ENCODE peak calls at places on chromosomes 7 and 10, in ten cellular contexts. I is H9; G is adrenal gland; S is A549; Y is CD8-positive, alpha-beta memory T cell; U is ovary; K is lung; A is kidney; F is WERI-Rb-1; L is right lobe of liver. O is an unnamed sample.
A peak's percentile ranks its signal among the peaks of the same experiment; 100 is the strongest.

GRCh38 chr10:108673756-108674155 is 1249.6 kb downstream of the XPNPEP1 start:
- DNase-seq in I (no peak), G (no peak), S (no peak), Y (no peak), U (no peak), K (no peak), A (no peak), F (no peak), L (no peak), O (no peak)

GRCh38 chr7:24979470-24979862 is 512 bp downstream of the OSBPL3 start:
- DNase-seq in I (no peak), G (peak; percentile 27), S (peak; percentile 63), Y (peak; percentile 75), U (peak; percentile 72), K (peak; percentile 59), A (peak; percentile 90), F (peak; percentile 68), L (peak; percentile 82), O (peak; percentile 64)

GRCh38 chr7:88546808-88547207 is 212.7 kb upstream of the ZNF804B start:
- DNase-seq in I (peak; percentile 68), G (no peak), S (peak; percentile 5), Y (no peak), U (no peak), K (no peak), A (no peak), F (peak; percentile 69), L (no peak), O (no peak)

GRCh38 chr7:93890464-93891068 is at the start of gene TFPI2:
- DNase-seq in I (peak; percentile 70), G (peak; percentile 50), S (peak; percentile 77), Y (no peak), U (peak; percentile 76), K (no peak), A (peak; percentile 86), F (peak; percentile 13), L (peak; percentile 60), O (no peak)

GRCh38 chr10:69088801-69089501 is 1.0 kb downstream of the SRGN start:
- DNase-seq in I (no peak), G (no peak), S (peak; percentile 42), Y (peak; percentile 32), U (no peak), K (no peak), A (no peak), F (no peak), L (no peak), O (no peak)

GRCh38 chr10:8183241-8183704 is 128.8 kb downstream of the GATA3 start:
- DNase-seq in I (no peak), G (no peak), S (no peak), Y (peak; percentile 51), U (no peak), K (no peak), A (no peak), F (no peak), L (no peak), O (peak; percentile 48)

GRCh38 chr10:88979153-88979562 is 11.4 kb upstream of the FAS start:
- DNase-seq in I (no peak), G (peak; percentile 73), S (no peak), Y (no peak), U (peak; percentile 62), K (no peak), A (no peak), F (no peak), L (no peak), O (no peak)

GRCh38 chr10:69389827-69390490 is 26.8 kb downstream of the TACR2 start:
- DNase-seq in I (peak; percentile 88), G (no peak), S (peak; percentile 62), Y (no peak), U (no peak), K (no peak), A (no peak), F (no peak), L (no peak), O (no peak)

GRCh38 chr7:28591725-28592331 is 179.5 kb downstream of the CREB5 start:
- DNase-seq in I (no peak), G (no peak), S (no peak), Y (no peak), U (no peak), K (no peak), A (no peak), F (no peak), L (no peak), O (no peak)

GRCh38 chr7:143387156-143387975 is 6.2 kb downstream of the ZYX start:
- DNase-seq in I (peak; percentile 59), G (no peak), S (no peak), Y (no peak), U (no peak), K (no peak), A (peak; percentile 66), F (peak; percentile 42), L (no peak), O (no peak)

GRCh38 chr10:27646194-27646593 is 99.4 kb downstream of the MKX start:
- DNase-seq in I (no peak), G (no peak), S (no peak), Y (no peak), U (no peak), K (no peak), A (no peak), F (no peak), L (no peak), O (no peak)

GRCh38 chr7:148695953-148696352 is 2.8 kb upstream of the CUL1 start:
- DNase-seq in I (no peak), G (no peak), S (no peak), Y (no peak), U (no peak), K (no peak), A (no peak), F (no peak), L (no peak), O (no peak)

GRCh38 chr7:11830582-11831382 is 1.2 kb downstream of the THSD7A start:
- DNase-seq in I (no peak), G (no peak), S (no peak), Y (no peak), U (no peak), K (no peak), A (no peak), F (no peak), L (no peak), O (no peak)

GRCh38 chr7:28647076-28647421 is 234.7 kb downstream of the CREB5 start:
- DNase-seq in I (no peak), G (no peak), S (no peak), Y (no peak), U (no peak), K (no peak), A (no peak), F (no peak), L (no peak), O (no peak)

GRCh38 chr10:78454123-78454645 is 420.5 kb downstream of the RPS24 start:
- DNase-seq in I (no peak), G (no peak), S (no peak), Y (no peak), U (no peak), K (no peak), A (no peak), F (no peak), L (no peak), O (no peak)

GRCh38 chr7:87354749-87355148 is 9.3 kb downstream of the CROT start:
- DNase-seq in I (no peak), G (no peak), S (no peak), Y (no peak), U (no peak), K (no peak), A (no peak), F (no peak), L (no peak), O (no peak)
- H3K9me3 ChIP-seq in I (peaks cover 33% of the 10 kb centered on the region), G (no peaks in the 10 kb centered on the region), S (peaks cover 25% of the 10 kb centered on the region), Y (peaks cover 4% of the 10 kb centered on the region), U (no peaks in the 10 kb centered on the region), K (peaks cover 3% of the 10 kb centered on the region), A (no peaks in the 10 kb centered on the region), F (peaks cover 12% of the 10 kb centered on the region), L (no peaks in the 10 kb centered on the region), O (no peaks in the 10 kb centered on the region)

GRCh38 chr7:72030994-72031667 is 381.0 kb downstream of the CALN1 start:
- DNase-seq in I (no peak), G (no peak), S (no peak), Y (no peak), U (no peak), K (no peak), A (no peak), F (no peak), L (no peak), O (no peak)
- H3K9me3 ChIP-seq in I (no peaks in the 10 kb centered on the region), G (no peaks in the 10 kb centered on the region), S (no peaks in the 10 kb centered on the region), Y (no peaks in the 10 kb centered on the region), U (no peaks in the 10 kb centered on the region), K (peaks cover 7% of the 10 kb centered on the region), A (peaks cover 3% of the 10 kb centered on the region), F (no peaks in the 10 kb centered on the region), L (no peaks in the 10 kb centered on the region), O (no peaks in the 10 kb centered on the region)

DNA sequence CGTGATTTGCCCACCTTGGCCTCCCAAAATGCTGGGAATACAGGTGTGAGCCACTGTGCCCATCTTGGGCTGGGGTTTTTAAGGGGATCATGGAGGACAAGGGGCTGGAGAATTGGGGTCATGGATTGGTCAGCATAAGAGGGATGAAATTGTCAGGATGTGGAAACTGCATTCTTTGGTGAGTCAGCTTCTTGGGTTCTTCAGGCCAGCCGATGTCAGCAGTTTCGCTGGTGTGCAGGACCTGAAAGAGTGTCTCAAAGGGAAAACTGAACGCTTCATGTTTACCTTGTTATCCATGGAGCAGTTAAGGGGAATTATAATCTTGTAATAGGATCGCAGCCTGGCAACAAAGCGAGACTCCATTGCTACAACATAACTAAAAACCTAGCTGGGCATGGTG is 13.0 kb downstream of the GALNT17 start:
- DNase-seq in I (no peak), G (no peak), S (no peak), Y (no peak), U (no peak), K (no peak), A (no peak), F (no peak), L (no peak), O (no peak)
- H3K9me3 ChIP-seq in I (no peaks in the 10 kb centered on the region), G (no peaks in the 10 kb centered on the region), S (no peaks in the 10 kb centered on the region), Y (no peaks in the 10 kb centered on the region), U (no peaks in the 10 kb centered on the region), K (peaks cover 10% of the 10 kb centered on the region), A (peaks cover 5% of the 10 kb centered on the region), F (peaks cover 3% of the 10 kb centered on the region), L (no peaks in the 10 kb centered on the region), O (no peaks in the 10 kb centered on the region)

GRCh38 chr7:69860486-69860885 is 262.2 kb downstream of the AUTS2 start:
- DNase-seq in I (no peak), G (peak; percentile 41), S (no peak), Y (no peak), U (no peak), K (no peak), A (no peak), F (no peak), L (no peak), O (no peak)

GRCh38 chr7:69862413-69863064 is 264.3 kb downstream of the AUTS2 start:
- DNase-seq in I (no peak), G (no peak), S (no peak), Y (no peak), U (no peak), K (no peak), A (no peak), F (no peak), L (no peak), O (no peak)

GRCh38 chr7:69864822-69865221 is 266.5 kb downstream of the AUTS2 start:
- DNase-seq in I (no peak), G (no peak), S (no peak), Y (no peak), U (no peak), K (no peak), A (no peak), F (no peak), L (no peak), O (no peak)

GRCh38 chr7:69861233-69861632 is 263.0 kb downstream of the AUTS2 start:
- DNase-seq in I (no peak), G (no peak), S (no peak), Y (no peak), U (no peak), K (no peak), A (no peak), F (no peak), L (no peak), O (no peak)

GRCh38 chr7:69864283-69864682 is 266.0 kb downstream of the AUTS2 start:
- DNase-seq in I (no peak), G (no peak), S (no peak), Y (no peak), U (no peak), K (no peak), A (no peak), F (no peak), L (no peak), O (no peak)
- H3K9me3 ChIP-seq in I (no peaks in the 10 kb centered on the region), G (no peaks in the 10 kb centered on the region), S (no peaks in the 10 kb centered on the region), Y (no peaks in the 10 kb centered on the region), U (no peaks in the 10 kb centered on the region), K (no peaks in the 10 kb centered on the region), A (no peaks in the 10 kb centered on the region), F (no peaks in the 10 kb centered on the region), L (no peaks in the 10 kb centered on the region), O (no peaks in the 10 kb centered on the region)